ENCODE peak calls at places on chromosomes 16 and 17, in eight cellular contexts. H is right lobe of liver, U is A549, W is IMR-90, I is ovary, Q is Peyer's patch, Z is heart left ventricle, V is stomach. F is an unnamed sample.

GRCh38 chr17:75524971-75525805 is at the start of gene LLGL2:
- DNase-seq in W (peak), Z (peak), U (peak), H (peak), I (peak), Q (peak), V (peak), F (peak)

GRCh38 chr16:49183911-49184310 is 97.7 kb downstream of the CBLN1 start:
- DNase-seq in V (no peak), U (peak), H (no peak), W (no peak), Q (peak), I (no peak), Z (no peak), F (no peak)

GRCh38 chr17:36992701-36993100 is 43.9 kb downstream of the AATF start:
- DNase-seq in Q (no peak), W (no peak), Z (no peak), V (peak), H (no peak), I (no peak), U (no peak), F (no peak)

GRCh38 chr17:57551321-57552079 is 193.6 kb downstream of the CCDC182 start:
- DNase-seq in H (no peak), Q (no peak), Z (no peak), V (peak), U (no peak), I (no peak), W (no peak), F (no peak)

GRCh38 chr17:14359251-14359939 is 58.5 kb downstream of the HS3ST3B1 start:
- DNase-seq in W (no peak), I (no peak), Z (no peak), H (no peak), U (no peak), Q (no peak), V (no peak), F (no peak)

GRCh38 chr17:3935140-3935542 is 18.9 kb upstream of the P2RX1 start:
- DNase-seq in I (no peak), U (peak), Q (peak), H (peak), V (peak), W (peak), Z (peak), F (no peak)

GRCh38 chr16:79598341-79599181 is 2.0 kb downstream of the MAF start:
- DNase-seq in Q (peak), H (peak), I (peak), Z (peak), V (peak), U (peak), W (no peak), F (peak)

GRCh38 chr17:38455288-38455915 is 27.1 kb downstream of the ARHGAP23 start:
- DNase-seq in H (no peak), Q (no peak), V (no peak), W (no peak), Z (no peak), U (peak), I (no peak), F (no peak)

DNA sequence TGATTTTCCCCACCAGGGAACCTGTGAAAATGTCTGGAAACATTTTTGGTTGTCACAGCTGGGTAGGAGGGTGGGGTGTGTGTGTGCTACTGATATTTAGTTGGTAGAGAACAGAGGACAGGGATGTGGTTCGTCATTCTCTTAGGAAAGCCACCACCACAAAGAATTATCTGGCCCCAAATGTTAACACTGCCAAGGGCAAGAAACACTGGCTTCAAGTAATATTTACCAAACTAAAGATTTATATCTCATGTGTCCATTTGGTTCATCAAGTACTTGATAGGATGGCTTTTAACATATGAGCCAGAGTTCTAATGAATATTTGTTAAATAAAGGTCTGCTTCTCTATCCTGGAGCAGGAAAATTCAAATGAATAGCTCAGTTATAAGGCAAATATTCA is 19.5 kb downstream of the MPHOSPH6 start:
- DNase-seq in I (no peak), Z (no peak), H (no peak), V (no peak), W (no peak), Q (no peak), U (no peak), F (no peak)
- H3K27ac ChIP-seq in I (no peak), Z (no peak), H (no peak), V (no peak), W (no peak), Q (no peak), U (no peak), F (no peak)

GRCh38 chr16:89300311-89300975 is 82.9 kb downstream of the ZNF778 start:
- DNase-seq in V (peak), W (peak), Z (peak), Q (no peak), I (peak), U (no peak), H (no peak), F (no peak)
- TF ChIP-seq POLR2A in V (no peak), W (no peak), Z (no peak), Q (no peak), I (peak), U (no peak), H (no peak), F (no peak)

GRCh38 chr16:81424761-81425160 is 19.8 kb upstream of the CMIP start:
- DNase-seq in Q (no peak), Z (no peak), V (no peak), U (no peak), I (no peak), W (peak), H (no peak), F (no peak)

GRCh38 chr16:81432899-81433560 is 11.6 kb upstream of the CMIP start:
- DNase-seq in V (no peak), H (no peak), W (no peak), U (no peak), Z (no peak), I (no peak), Q (no peak), F (no peak)

GRCh38 chr16:81431554-81432353 is 12.9 kb upstream of the CMIP start:
- DNase-seq in V (no peak), H (no peak), U (no peak), I (no peak), Q (no peak), Z (peak), W (peak), F (no peak)

GRCh38 chr16:81427245-81427644 is 17.4 kb upstream of the CMIP start:
- DNase-seq in U (no peak), V (no peak), W (no peak), H (no peak), Z (no peak), I (no peak), Q (no peak), F (no peak)

DNA sequence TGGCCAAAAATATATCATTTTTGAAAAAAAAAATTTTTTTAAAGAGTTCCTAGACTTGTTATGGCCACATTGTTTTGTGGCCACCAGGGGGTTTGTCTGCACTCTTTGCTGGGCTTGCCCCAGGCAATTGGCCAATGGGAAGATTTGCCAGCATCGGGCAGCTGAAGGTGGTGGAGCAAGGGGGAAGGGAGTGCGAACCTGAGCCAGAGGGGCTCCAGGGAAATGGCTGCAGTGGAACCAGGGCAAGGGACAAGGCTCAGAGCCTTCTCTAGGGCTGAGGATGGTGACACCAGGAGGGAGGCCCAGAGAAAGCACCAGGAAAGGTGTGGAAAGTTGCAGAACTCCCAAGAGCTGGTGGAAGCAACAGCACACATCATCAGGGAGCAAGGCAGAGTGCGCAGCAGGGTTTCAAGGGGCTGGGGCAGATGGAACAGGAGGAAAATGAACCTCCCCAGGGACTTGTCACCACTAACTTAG is 15.5 kb upstream of the CMIP start:
- DNase-seq in Z (no peak), V (peak), H (peak), Q (no peak), W (peak), I (no peak), U (no peak), F (no peak)
- H3K27ac ChIP-seq in Z (no peak), V (no peak), H (no peak), Q (no peak), W (no peak), I (no peak), U (peak), F (no peak)

GRCh38 chr16:88759245-88759975 is 25.6 kb downstream of the PIEZO1 start:
- DNase-seq in W (peak), H (peak), U (no peak), Q (no peak), Z (no peak), I (peak), V (peak), F (peak)
- TF ChIP-seq POLR2A in W (no peak), H (peak), U (no peak), Q (no peak), Z (no peak), I (no peak), V (no peak), F (peak)

F was measured in uterus.